ENCODE peak calls at places on chromosomes 7 and 10, in ten cellular contexts. One of them, this sample, is unnamed.
A peak's percentile ranks its signal among the peaks of the same experiment; 100 is the strongest.

GRCh38 chr7:29413511-29414178 is 150.0 kb upstream of the PRR15 start:
- DNase-seq in endodermal cell: no peak
- DNase-seq in mucosa of descending colon: no peak
- DNase-seq in neural progenitor cell: no peak
- DNase-seq in choroid plexus epithelial cell: no peak
- DNase-seq in BJ: no peak
- DNase-seq in HFFc6: no peak
- DNase-seq in cardiac muscle cell: no peak
- DNase-seq in mesothelial cell of epicardium: no peak
- DNase-seq in brain microvascular endothelial cell: no peak
- DNase-seq in this sample: no peak

GRCh38 chr7:99631311-99632109 is 14.8 kb downstream of the ZSCAN25 start:
- DNase-seq in endodermal cell: peak; percentile 70
- DNase-seq in mucosa of descending colon: no peak
- DNase-seq in neural progenitor cell: peak; percentile 43
- DNase-seq in choroid plexus epithelial cell: peak; percentile 49
- DNase-seq in BJ: no peak
- DNase-seq in HFFc6: no peak
- DNase-seq in cardiac muscle cell: peak; percentile 21
- DNase-seq in mesothelial cell of epicardium: no peak
- DNase-seq in brain microvascular endothelial cell: peak; percentile 14
- DNase-seq in this sample: no peak

GRCh38 chr7:91565499-91566331 is 301.5 kb downstream of the FZD1 start:
- DNase-seq in endodermal cell: no peak
- DNase-seq in mucosa of descending colon: no peak
- DNase-seq in neural progenitor cell: no peak
- DNase-seq in choroid plexus epithelial cell: no peak
- DNase-seq in BJ: no peak
- DNase-seq in HFFc6: no peak
- DNase-seq in cardiac muscle cell: no peak
- DNase-seq in mesothelial cell of epicardium: no peak
- DNase-seq in brain microvascular endothelial cell: no peak
- DNase-seq in this sample: no peak

GRCh38 chr10:104028823-104029527 is 56.7 kb downstream of the COL17A1 start:
- DNase-seq in endodermal cell: no peak
- DNase-seq in mucosa of descending colon: no peak
- DNase-seq in neural progenitor cell: no peak
- DNase-seq in choroid plexus epithelial cell: no peak
- DNase-seq in BJ: no peak
- DNase-seq in HFFc6: no peak
- DNase-seq in cardiac muscle cell: no peak
- DNase-seq in mesothelial cell of epicardium: no peak
- DNase-seq in brain microvascular endothelial cell: no peak
- DNase-seq in this sample: no peak

GRCh38 chr10:16995867-16996529 is 133.6 kb downstream of the CUBN start:
- DNase-seq in endodermal cell: peak; percentile 32
- DNase-seq in mucosa of descending colon: no peak
- DNase-seq in neural progenitor cell: peak; percentile 34
- DNase-seq in choroid plexus epithelial cell: peak; percentile 75
- DNase-seq in BJ: no peak
- DNase-seq in HFFc6: peak; percentile 66
- DNase-seq in cardiac muscle cell: peak; percentile 85
- DNase-seq in mesothelial cell of epicardium: no peak
- DNase-seq in brain microvascular endothelial cell: peak; percentile 75
- DNase-seq in this sample: no peak

GRCh38 chr10:126551197-126551596 is 119.3 kb downstream of the C10orf90 start:
- DNase-seq in endodermal cell: no peak
- DNase-seq in mucosa of descending colon: no peak
- DNase-seq in neural progenitor cell: no peak
- DNase-seq in choroid plexus epithelial cell: no peak
- DNase-seq in BJ: no peak
- DNase-seq in HFFc6: no peak
- DNase-seq in cardiac muscle cell: no peak
- DNase-seq in mesothelial cell of epicardium: no peak
- DNase-seq in brain microvascular endothelial cell: no peak
- DNase-seq in this sample: no peak

GRCh38 chr7:157930441-157930840 is 593.6 kb downstream of the DNAJB6 start:
- DNase-seq in endodermal cell: peak; percentile 36
- DNase-seq in mucosa of descending colon: no peak
- DNase-seq in neural progenitor cell: no peak
- DNase-seq in choroid plexus epithelial cell: no peak
- DNase-seq in BJ: no peak
- DNase-seq in HFFc6: no peak
- DNase-seq in cardiac muscle cell: no peak
- DNase-seq in mesothelial cell of epicardium: no peak
- DNase-seq in brain microvascular endothelial cell: no peak
- DNase-seq in this sample: no peak

GRCh38 chr7:130490287-130490686 is 1.6 kb upstream of the MEST start:
- DNase-seq in endodermal cell: peak; percentile 65
- DNase-seq in mucosa of descending colon: no peak
- DNase-seq in neural progenitor cell: peak; percentile 90
- DNase-seq in choroid plexus epithelial cell: no peak
- DNase-seq in BJ: no peak
- DNase-seq in HFFc6: no peak
- DNase-seq in cardiac muscle cell: peak; percentile 20
- DNase-seq in mesothelial cell of epicardium: peak; percentile 46
- DNase-seq in brain microvascular endothelial cell: no peak
- DNase-seq in this sample: peak; percentile 40

GRCh38 chr10:12628964-12629766 is 279.8 kb downstream of the CAMK1D start:
- DNase-seq in endodermal cell: no peak
- DNase-seq in mucosa of descending colon: no peak
- DNase-seq in neural progenitor cell: peak; percentile 88
- DNase-seq in choroid plexus epithelial cell: peak; percentile 43
- DNase-seq in BJ: no peak
- DNase-seq in HFFc6: no peak
- DNase-seq in cardiac muscle cell: peak; percentile 2
- DNase-seq in mesothelial cell of epicardium: no peak
- DNase-seq in brain microvascular endothelial cell: no peak
- DNase-seq in this sample: no peak

GRCh38 chr7:15228891-15229290 is 326.3 kb upstream of the DGKB start:
- DNase-seq in endodermal cell: no peak
- DNase-seq in mucosa of descending colon: no peak
- DNase-seq in neural progenitor cell: no peak
- DNase-seq in choroid plexus epithelial cell: no peak
- DNase-seq in BJ: no peak
- DNase-seq in HFFc6: no peak
- DNase-seq in cardiac muscle cell: no peak
- DNase-seq in mesothelial cell of epicardium: no peak
- DNase-seq in brain microvascular endothelial cell: no peak
- DNase-seq in this sample: no peak

GRCh38 chr7:82210422-82211184 is 233.0 kb downstream of the CACNA2D1 start:
- DNase-seq in endodermal cell: no peak
- DNase-seq in mucosa of descending colon: no peak
- DNase-seq in neural progenitor cell: no peak
- DNase-seq in choroid plexus epithelial cell: peak; percentile 70
- DNase-seq in BJ: no peak
- DNase-seq in HFFc6: no peak
- DNase-seq in cardiac muscle cell: peak; percentile 42
- DNase-seq in mesothelial cell of epicardium: no peak
- DNase-seq in brain microvascular endothelial cell: no peak
- DNase-seq in this sample: no peak

DNA sequence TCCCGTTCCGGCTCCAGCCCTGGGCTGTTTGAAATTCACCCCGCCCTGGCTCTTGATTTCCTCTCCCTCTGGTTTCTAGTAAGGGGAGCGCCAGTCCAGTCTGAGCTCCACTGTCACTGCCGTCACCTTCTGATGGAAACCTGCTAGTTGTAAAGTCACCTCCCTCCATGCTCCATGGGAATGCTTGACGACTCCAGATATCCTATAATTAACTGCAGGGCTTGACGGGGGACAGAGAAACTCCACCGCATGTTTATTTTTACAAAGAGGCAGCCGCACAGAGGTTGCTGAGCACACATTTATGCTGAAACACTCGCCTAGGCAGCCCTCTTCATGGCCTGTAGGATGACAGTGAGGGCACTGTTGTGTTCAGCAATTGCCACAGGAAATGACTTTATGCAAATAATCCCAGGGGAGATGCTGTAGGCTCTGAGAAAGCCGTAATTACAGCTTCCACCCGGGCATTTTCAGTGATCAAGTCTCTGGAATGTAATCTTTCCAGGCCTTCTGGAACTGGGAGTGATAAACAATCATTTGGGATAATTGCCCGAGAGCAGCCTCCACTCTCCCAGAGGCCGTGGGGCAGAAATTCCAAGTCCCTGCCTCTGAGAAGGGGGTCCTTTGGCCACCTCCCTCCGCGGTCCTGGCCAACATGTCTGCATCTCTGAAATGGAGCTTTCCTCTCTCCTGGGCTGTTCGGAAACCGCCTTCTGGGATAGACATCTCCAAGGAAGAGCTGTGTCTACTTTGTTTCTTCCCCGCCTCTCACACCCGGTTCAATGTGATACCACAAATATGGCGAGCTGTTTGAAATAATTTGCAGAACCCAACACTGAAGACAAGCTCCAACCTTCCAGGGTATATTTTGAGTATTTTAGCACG is 300.5 kb downstream of the KLF6 start:
- DNase-seq in endodermal cell: no peak
- DNase-seq in mucosa of descending colon: no peak
- DNase-seq in neural progenitor cell: no peak
- DNase-seq in choroid plexus epithelial cell: peak; percentile 60
- DNase-seq in BJ: no peak
- DNase-seq in HFFc6: no peak
- DNase-seq in cardiac muscle cell: peak; percentile 55
- DNase-seq in mesothelial cell of epicardium: no peak
- DNase-seq in brain microvascular endothelial cell: peak; percentile 18
- DNase-seq in this sample: no peak
- TF ChIP-seq CTCF in endodermal cell: no peak
- TF ChIP-seq CTCF in mucosa of descending colon: no peak
- TF ChIP-seq CTCF in neural progenitor cell: no peak
- TF ChIP-seq CTCF in choroid plexus epithelial cell: peak; percentile 8
- TF ChIP-seq CTCF in BJ: no peak
- TF ChIP-seq CTCF in HFFc6: no peak
- TF ChIP-seq CTCF in cardiac muscle cell: no peak
- TF ChIP-seq CTCF in mesothelial cell of epicardium: no peak
- TF ChIP-seq CTCF in brain microvascular endothelial cell: no peak
- TF ChIP-seq CTCF in this sample: no peak

DNA sequence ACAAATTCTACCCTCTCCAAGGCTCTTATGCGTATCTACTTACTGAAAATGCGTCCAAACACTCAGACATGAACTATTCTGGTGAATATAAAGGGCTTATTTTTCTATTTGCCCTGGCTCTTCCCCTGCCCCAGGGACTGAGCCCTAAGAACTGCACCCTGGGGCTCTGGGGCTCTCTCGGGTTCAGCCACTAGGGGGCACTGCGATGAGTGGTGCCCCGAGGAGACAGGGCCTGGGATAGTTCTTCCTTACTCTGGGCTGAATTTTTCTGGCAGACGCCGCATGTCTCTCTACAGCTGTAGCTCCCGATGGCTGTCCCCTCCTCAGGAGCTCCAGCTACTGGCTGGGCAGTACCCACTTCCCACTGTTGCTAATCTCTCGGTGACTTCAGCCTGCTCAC is 30.8 kb upstream of the GSDME start:
- DNase-seq in endodermal cell: no peak
- DNase-seq in mucosa of descending colon: no peak
- DNase-seq in neural progenitor cell: no peak
- DNase-seq in choroid plexus epithelial cell: no peak
- DNase-seq in BJ: no peak
- DNase-seq in HFFc6: no peak
- DNase-seq in cardiac muscle cell: no peak
- DNase-seq in mesothelial cell of epicardium: no peak
- DNase-seq in brain microvascular endothelial cell: no peak
- DNase-seq in this sample: no peak
- TF ChIP-seq CTCF in endodermal cell: peak; percentile 66
- TF ChIP-seq CTCF in mucosa of descending colon: no peak
- TF ChIP-seq CTCF in neural progenitor cell: peak; percentile 45
- TF ChIP-seq CTCF in choroid plexus epithelial cell: peak; percentile 49
- TF ChIP-seq CTCF in BJ: peak; percentile 49
- TF ChIP-seq CTCF in HFFc6: peak; percentile 78
- TF ChIP-seq CTCF in cardiac muscle cell: peak; percentile 41
- TF ChIP-seq CTCF in mesothelial cell of epicardium: peak; percentile 47
- TF ChIP-seq CTCF in brain microvascular endothelial cell: peak; percentile 71
- TF ChIP-seq CTCF in this sample: peak; percentile 59

GRCh38 chr10:59856104-59856503 is 50.3 kb downstream of the CCDC6 start:
- DNase-seq in endodermal cell: no peak
- DNase-seq in mucosa of descending colon: no peak
- DNase-seq in neural progenitor cell: no peak
- DNase-seq in choroid plexus epithelial cell: no peak
- DNase-seq in BJ: no peak
- DNase-seq in HFFc6: no peak
- DNase-seq in cardiac muscle cell: no peak
- DNase-seq in mesothelial cell of epicardium: no peak
- DNase-seq in brain microvascular endothelial cell: no peak
- DNase-seq in this sample: no peak

GRCh38 chr10:59854571-59854970 is 51.8 kb downstream of the CCDC6 start:
- DNase-seq in endodermal cell: no peak
- DNase-seq in mucosa of descending colon: no peak
- DNase-seq in neural progenitor cell: no peak
- DNase-seq in choroid plexus epithelial cell: no peak
- DNase-seq in BJ: no peak
- DNase-seq in HFFc6: no peak
- DNase-seq in cardiac muscle cell: no peak
- DNase-seq in mesothelial cell of epicardium: no peak
- DNase-seq in brain microvascular endothelial cell: no peak
- DNase-seq in this sample: no peak

GRCh38 chr10:59859570-59859969 is 46.8 kb downstream of the CCDC6 start:
- DNase-seq in endodermal cell: no peak
- DNase-seq in mucosa of descending colon: no peak
- DNase-seq in neural progenitor cell: no peak
- DNase-seq in choroid plexus epithelial cell: no peak
- DNase-seq in BJ: no peak
- DNase-seq in HFFc6: no peak
- DNase-seq in cardiac muscle cell: no peak
- DNase-seq in mesothelial cell of epicardium: no peak
- DNase-seq in brain microvascular endothelial cell: no peak
- DNase-seq in this sample: no peak

GRCh38 chr10:59857921-59858320 is 48.4 kb downstream of the CCDC6 start:
- DNase-seq in endodermal cell: no peak
- DNase-seq in mucosa of descending colon: no peak
- DNase-seq in neural progenitor cell: no peak
- DNase-seq in choroid plexus epithelial cell: no peak
- DNase-seq in BJ: no peak
- DNase-seq in HFFc6: no peak
- DNase-seq in cardiac muscle cell: no peak
- DNase-seq in mesothelial cell of epicardium: no peak
- DNase-seq in brain microvascular endothelial cell: no peak
- DNase-seq in this sample: no peak

GRCh38 chr10:59857049-59857448 is 49.3 kb downstream of the CCDC6 start:
- DNase-seq in endodermal cell: no peak
- DNase-seq in mucosa of descending colon: no peak
- DNase-seq in neural progenitor cell: no peak
- DNase-seq in choroid plexus epithelial cell: no peak
- DNase-seq in BJ: peak; percentile 12
- DNase-seq in HFFc6: no peak
- DNase-seq in cardiac muscle cell: no peak
- DNase-seq in mesothelial cell of epicardium: no peak
- DNase-seq in brain microvascular endothelial cell: no peak
- DNase-seq in this sample: no peak
- TF ChIP-seq CTCF in endodermal cell: no peak
- TF ChIP-seq CTCF in mucosa of descending colon: no peak
- TF ChIP-seq CTCF in neural progenitor cell: no peak
- TF ChIP-seq CTCF in choroid plexus epithelial cell: no peak
- TF ChIP-seq CTCF in BJ: no peak
- TF ChIP-seq CTCF in HFFc6: no peak
- TF ChIP-seq CTCF in cardiac muscle cell: no peak
- TF ChIP-seq CTCF in mesothelial cell of epicardium: no peak
- TF ChIP-seq CTCF in brain microvascular endothelial cell: no peak
- TF ChIP-seq CTCF in this sample: no peak

DNA sequence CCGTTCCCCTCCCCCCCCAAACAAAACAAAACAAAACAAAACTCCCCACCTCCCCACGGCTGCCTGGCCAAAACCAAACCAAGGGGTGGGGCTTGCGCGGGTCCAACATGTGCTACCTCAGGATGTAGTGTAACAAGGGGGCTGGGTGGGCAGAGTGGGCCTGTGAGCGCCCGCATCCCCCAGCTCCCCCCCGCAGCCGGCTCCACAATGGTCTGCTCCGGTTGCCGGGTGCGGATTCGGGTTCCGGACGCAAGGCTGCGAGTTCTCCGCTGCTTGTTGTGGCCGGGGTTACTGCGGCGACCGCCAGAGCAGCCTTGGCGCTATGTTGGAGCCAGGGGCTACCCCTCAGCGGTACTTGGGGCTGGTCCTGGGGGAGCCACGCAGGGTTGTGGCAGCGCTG is 4.9 kb downstream of the C10orf143 start:
- DNase-seq in endodermal cell: peak; percentile 92
- DNase-seq in mucosa of descending colon: no peak
- DNase-seq in neural progenitor cell: peak; percentile 54
- DNase-seq in choroid plexus epithelial cell: no peak
- DNase-seq in BJ: no peak
- DNase-seq in HFFc6: no peak
- DNase-seq in cardiac muscle cell: peak; percentile 25
- DNase-seq in mesothelial cell of epicardium: no peak
- DNase-seq in brain microvascular endothelial cell: no peak
- DNase-seq in this sample: peak; percentile 42
- TF ChIP-seq CTCF in endodermal cell: peak; percentile 29
- TF ChIP-seq CTCF in mucosa of descending colon: no peak
- TF ChIP-seq CTCF in neural progenitor cell: no peak
- TF ChIP-seq CTCF in choroid plexus epithelial cell: no peak
- TF ChIP-seq CTCF in BJ: no peak
- TF ChIP-seq CTCF in HFFc6: no peak
- TF ChIP-seq CTCF in cardiac muscle cell: no peak
- TF ChIP-seq CTCF in mesothelial cell of epicardium: no peak
- TF ChIP-seq CTCF in brain microvascular endothelial cell: no peak
- TF ChIP-seq CTCF in this sample: no peak

This sample was measured in glutamatergic neuron.